ENCODE peak calls at places on chromosomes 4 and X, in six cellular contexts. P is activated CD8-positive, alpha-beta memory T cell treated with anti-CD3 and anti-CD28 coated beads for 48 hours; R is activated CD4-positive, alpha-beta T cell treated with anti-CD3 and anti-CD28 coated beads for 4 hours; E is EH; Q is stimulated activated CD4-positive, alpha-beta T cell treated with anti-CD3 and anti-CD28 coated beads, Interleukin-4, amount 100 ng/mL, for 48 hours; I is OCI-LY7. C is an unnamed sample.

GRCh38 chrX:67543818-67544217 is at the start of gene AR:
- DNase-seq in P (no peak), R (no peak), E (peak; percentile 81), Q (no peak), I (no peak), C (no peak)

GRCh38 chr4:2064276-2064991 is 5.3 kb downstream of the NAT8L start:
- DNase-seq in P (no peak), R (no peak), E (no peak), Q (no peak), I (no peak), C (no peak)

GRCh38 chrX:123432362-123433150 is 248.5 kb downstream of the GRIA3 start:
- DNase-seq in P (no peak), R (no peak), E (no peak), Q (no peak), I (no peak), C (no peak)

GRCh38 chr4:94516067-94516466 is 64.3 kb downstream of the PDLIM5 start:
- DNase-seq in P (no peak), R (no peak), E (peak; percentile 97), Q (no peak), I (no peak), C (no peak)

GRCh38 chrX:10617964-10618342 is 2.4 kb downstream of the MID1 start:
- DNase-seq in P (no peak), R (no peak), E (peak; percentile 62), Q (no peak), I (no peak), C (no peak)

GRCh38 chr4:187615972-187616371 is 379.6 kb upstream of the ZFP42 start:
- DNase-seq in P (no peak), R (no peak), E (no peak), Q (no peak), I (no peak), C (no peak)

GRCh38 chr4:67122029-67122428 is 423.3 kb downstream of the CENPC start:
- DNase-seq in P (no peak), R (no peak), E (no peak), Q (no peak), I (no peak), C (no peak)

GRCh38 chrX:132615396-132616131 is 126.7 kb upstream of the MBNL3 start:
- DNase-seq in P (peak; percentile 1), R (peak; percentile 24), E (peak; percentile 19), Q (peak; percentile 13), I (peak; percentile 47), C (peak; percentile 7)

GRCh38 chrX:152733261-152733975 is at the start of the genes CSAG1 and MAGEA12:
- DNase-seq in P (no peak), R (no peak), E (no peak), Q (no peak), I (no peak), C (no peak)

GRCh38 chr4:2941138-2942036 is 21.8 kb downstream of the NOP14 start:
- DNase-seq in P (no peak), R (no peak), E (no peak), Q (no peak), I (no peak), C (no peak)

C was measured in activated naive CD4-positive, alpha-beta T cell.